ENCODE peak calls at places on chromosomes 6 and 20, in seven cellular contexts. K, B, N, D, X, U and Q are unnamed samples.

GRCh38 chr6:30135757-30136156 is at the start of gene TRIM40:
- DNase-seq in N (no peak), K (no peak), X (no peak), B (no peak), U (no peak), D (no peak), Q (no peak)

GRCh38 chr6:30357678-30358339 is 12.9 kb downstream of the RPP21 start:
- DNase-seq in N (peak; percentile 71), U (peak; percentile 44), X (peak; percentile 72), B (peak; percentile 51), K (peak; percentile 66), D (peak; percentile 61), Q (peak; percentile 63)

GRCh38 chr6:73675466-73676098 is 20.4 kb upstream of the CD109 start:
- DNase-seq in B (peak; percentile 91), X (peak; percentile 78), U (peak; percentile 72), D (peak; percentile 68), K (peak; percentile 80), N (peak; percentile 69), Q (peak; percentile 74)

GRCh38 chr6:43459535-43459934 is 4.2 kb upstream of the DLK2 start:
- DNase-seq in U (no peak), X (no peak), B (no peak), N (no peak), D (no peak), K (no peak), Q (no peak)

GRCh38 chr6:151288711-151289398 is 49.1 kb downstream of the AKAP12 start:
- DNase-seq in K (no peak), X (no peak), N (no peak), D (no peak), B (no peak), U (no peak), Q (no peak)

GRCh38 chr6:164753517-164753916 is 555.9 kb downstream of the C6orf118 start:
- DNase-seq in N (peak; percentile 28), U (peak; percentile 2), D (no peak), K (no peak), X (peak; percentile 74), B (no peak), Q (no peak)

GRCh38 chr20:44761423-44761822 is 15.8 kb downstream of the KCNK15 start:
- DNase-seq in X (no peak), B (no peak), N (no peak), D (no peak), U (no peak), K (no peak), Q (no peak)

GRCh38 chr20:46117704-46118467 is at the start of gene CD40:
- DNase-seq in D (peak; percentile 92), N (peak; percentile 69), B (peak; percentile 71), X (peak; percentile 59), U (no peak), K (peak; percentile 92), Q (peak; percentile 89)

GRCh38 chr6:36998723-36999466 is 6.6 kb upstream of the FGD2 start:
- DNase-seq in U (no peak), D (no peak), N (no peak), B (no peak), X (no peak), K (no peak), Q (no peak)

GRCh38 chr6:34246563-34247391 is 2.0 kb downstream of the SMIM29 start:
- DNase-seq in D (no peak), N (no peak), X (peak; percentile 23), U (no peak), K (peak; percentile 70), B (peak; percentile 49), Q (peak; percentile 60)

GRCh38 chr6:127343753-127344659 is 597 bp upstream of the ECHDC1 start:
- DNase-seq in K (peak; percentile 33), N (peak; percentile 53), U (peak; percentile 34), D (no peak), B (no peak), X (peak; percentile 55), Q (peak; percentile 28)

GRCh38 chr6:24238700-24239099 is 112.7 kb downstream of the NRSN1 start:
- DNase-seq in D (no peak), X (no peak), B (no peak), U (no peak), K (no peak), N (no peak), Q (no peak)

GRCh38 chr6:167116109-167116837 is 6.6 kb upstream of the CCR6 start:
- DNase-seq in B (no peak), D (peak; percentile 60), U (peak; percentile 2), X (no peak), K (no peak), N (peak; percentile 6), Q (no peak)

GRCh38 chr6:152356659-152357058 is 280.5 kb downstream of the SYNE1 start:
- DNase-seq in K (peak; percentile 44), U (peak; percentile 36), D (no peak), N (peak; percentile 51), B (no peak), X (peak; percentile 27), Q (peak; percentile 30)
- TF ChIP-seq CTCF in K (peak; percentile 36), U (peak; percentile 44), D (peak; percentile 44), N (peak; percentile 37), B (peak; percentile 58), X (peak; percentile 33), Q (peak; percentile 34)

GRCh38 chr20:6140947-6141346 is 18.1 kb upstream of the FERMT1 start:
- DNase-seq in N (no peak), X (no peak), U (no peak), D (no peak), B (no peak), K (peak; percentile 11), Q (no peak)
- TF ChIP-seq CTCF in N (no peak), X (peak; percentile 28), U (no peak), D (no peak), B (peak; percentile 25), K (peak; percentile 21), Q (no peak)

GRCh38 chr20:31934968-31935764 is 16.7 kb downstream of the PDRG1 start:
- DNase-seq in D (no peak), B (no peak), U (no peak), X (no peak), K (peak; percentile 11), N (no peak), Q (no peak)
- TF ChIP-seq CTCF in D (no peak), B (no peak), U (no peak), X (peak; percentile 2), K (peak; percentile 2), N (no peak), Q (no peak)

DNA sequence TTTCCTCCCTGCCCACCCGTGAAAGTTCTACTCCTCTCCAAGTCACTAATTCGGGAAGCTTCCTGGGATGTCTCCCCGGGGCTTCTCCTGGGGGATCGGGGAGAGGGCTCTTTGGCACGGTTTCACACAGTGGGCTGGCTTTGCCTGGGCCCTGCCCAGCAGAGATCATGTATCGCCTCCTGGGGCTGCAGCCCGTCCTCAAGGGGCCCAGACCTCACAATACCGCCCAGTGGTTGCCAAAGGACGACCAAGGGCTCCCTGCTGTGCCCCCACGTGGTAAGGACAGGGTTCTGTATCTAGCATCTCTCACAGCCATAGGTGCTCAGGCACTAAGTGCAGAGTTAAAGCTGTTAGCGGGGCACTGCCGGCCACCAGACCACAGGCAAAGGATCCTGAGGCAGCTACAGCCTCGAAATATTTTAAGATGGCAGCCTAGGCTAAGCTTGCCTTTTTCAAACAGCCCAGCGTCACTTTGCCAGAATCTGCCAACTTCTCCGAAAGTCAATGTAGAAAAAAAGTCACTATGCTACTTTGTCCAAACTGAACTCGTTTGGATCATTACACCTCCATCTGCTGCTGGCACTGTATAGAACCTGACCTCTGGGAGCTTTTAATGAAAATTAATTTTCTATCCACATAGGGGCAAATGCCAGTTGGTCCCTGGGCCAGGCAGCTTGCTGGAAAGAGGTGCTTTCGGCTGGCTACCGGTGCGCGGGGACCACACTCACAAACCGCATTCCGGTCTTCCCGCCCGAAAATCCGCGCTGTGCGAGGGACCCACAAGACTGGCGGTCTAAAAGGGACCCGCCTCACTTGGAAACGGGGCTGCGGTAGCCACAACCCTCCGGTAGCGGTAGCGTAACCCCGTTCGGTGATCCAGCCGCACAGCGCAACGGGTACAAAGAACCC is 1.3 kb upstream of the NNAT start:
- DNase-seq in N (no peak), K (no peak), B (no peak), D (no peak), X (peak; percentile 42), U (no peak), Q (peak; percentile 26)
- TF ChIP-seq CTCF in N (no peak), K (no peak), B (no peak), D (no peak), X (no peak), U (no peak), Q (no peak)

DNA sequence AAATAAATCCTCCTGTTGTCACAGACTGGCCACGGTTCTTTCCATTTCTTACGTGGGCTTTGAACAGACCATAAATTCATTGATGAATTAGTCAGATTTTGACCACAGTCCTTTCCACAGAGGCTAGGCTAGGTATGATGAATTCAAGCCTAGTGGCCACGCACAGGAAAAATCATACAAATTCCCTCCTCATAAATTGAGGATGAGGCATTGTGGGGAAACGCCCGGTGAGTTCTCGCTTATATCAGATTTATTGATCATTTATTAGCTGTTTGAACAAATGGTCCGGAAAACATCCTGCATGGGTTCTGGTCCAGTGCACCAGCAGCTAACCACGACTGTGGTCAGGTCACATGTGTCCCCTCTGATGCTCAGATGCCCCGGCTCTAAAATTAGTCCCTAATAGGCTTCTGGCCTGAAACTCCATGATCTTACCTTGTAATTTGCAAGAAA is 31.4 kb upstream of the FOXC1 start:
- DNase-seq in D (no peak), B (no peak), N (no peak), U (no peak), X (no peak), K (peak; percentile 40), Q (no peak)
- TF ChIP-seq CTCF in D (no peak), B (no peak), N (no peak), U (no peak), X (no peak), K (no peak), Q (no peak)

DNA sequence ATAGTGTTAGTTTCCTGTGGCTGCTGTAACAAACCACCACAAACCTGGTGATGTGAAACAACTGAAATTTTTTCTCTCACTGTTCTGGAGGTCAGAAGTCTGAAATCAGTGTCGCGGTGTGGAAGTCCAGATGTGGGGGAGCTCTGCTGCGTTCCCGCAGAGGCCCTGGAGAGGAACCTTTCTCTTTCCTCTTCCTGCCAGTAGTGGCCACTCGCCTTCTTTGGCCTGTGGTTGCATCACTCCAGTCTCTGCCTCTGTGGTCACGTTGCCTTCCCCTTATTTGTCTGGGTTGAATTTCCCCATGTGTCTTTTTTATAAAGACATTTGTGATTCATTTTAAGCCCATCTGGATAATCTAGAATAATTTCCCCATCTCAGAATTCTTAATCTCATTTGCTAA is 295.5 kb upstream of the FLRT3 start:
- DNase-seq in N (no peak), X (no peak), K (no peak), B (no peak), D (no peak), U (no peak), Q (no peak)
- TF ChIP-seq CTCF in N (no peak), X (no peak), K (no peak), B (no peak), D (no peak), U (no peak), Q (no peak)

DNA sequence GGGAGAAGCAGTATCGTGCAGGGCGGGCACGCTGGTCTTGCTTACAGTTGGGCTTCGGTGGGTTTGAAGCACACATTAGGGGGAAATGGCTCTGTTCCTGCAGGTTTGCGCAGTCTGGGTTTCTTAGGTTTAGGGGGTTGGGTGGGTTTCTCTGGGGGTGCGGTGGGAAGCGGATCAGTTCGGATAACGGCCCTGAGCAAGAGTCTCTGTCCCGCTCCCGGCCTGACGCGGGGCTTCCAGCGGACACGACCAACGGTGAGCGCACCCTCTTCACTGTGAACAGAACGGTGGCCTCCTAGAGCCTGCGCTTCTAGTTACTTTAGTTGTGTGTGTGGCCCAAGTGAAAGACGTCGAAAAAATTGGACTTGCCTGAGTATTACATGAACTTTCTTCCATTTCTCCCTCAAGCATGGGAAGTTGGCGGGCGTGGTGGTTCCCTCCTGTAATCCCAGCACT is 635 bp upstream of the ELOVL2 start:
- DNase-seq in N (no peak), B (no peak), X (no peak), K (no peak), U (no peak), D (no peak), Q (no peak)
- TF ChIP-seq CTCF in N (no peak), B (no peak), X (no peak), K (no peak), U (no peak), D (no peak), Q (no peak)